ENCODE peak calls at places on chromosomes 7 and 10, in four cellular contexts. One of them, this sample, is unnamed.
A peak's percentile ranks its signal among the peaks of the same experiment; 100 is the strongest.

GRCh38 chr7:74324499-74325229 is 35.5 kb downstream of the CLIP2 start:
- DNase-seq in K562: no peak
- DNase-seq in GM12878: no peak
- DNase-seq in SK-N-SH: peak; percentile 21
- DNase-seq in this sample: no peak

GRCh38 chr10:124109261-124109660 is 15.9 kb upstream of the CHST15 start:
- DNase-seq in GM12878: no peak
- DNase-seq in K562: no peak
- DNase-seq in SK-N-SH: no peak
- DNase-seq in this sample: no peak

GRCh38 chr10:119616879-119617580 is 20.3 kb upstream of the TIAL1 start:
- DNase-seq in SK-N-SH: no peak
- DNase-seq in GM12878: no peak
- DNase-seq in K562: peak; percentile 49
- DNase-seq in this sample: peak; percentile 50

GRCh38 chr7:64558323-64558705 is 4.6 kb downstream of the ZNF680 start:
- DNase-seq in GM12878: no peak
- DNase-seq in K562: no peak
- DNase-seq in SK-N-SH: no peak
- DNase-seq in this sample: no peak

GRCh38 chr7:47326220-47326619 is 255.7 kb downstream of the TNS3 start:
- DNase-seq in GM12878: no peak
- DNase-seq in SK-N-SH: no peak
- DNase-seq in K562: no peak
- DNase-seq in this sample: peak; percentile 7

GRCh38 chr10:101693701-101694055 is 1.3 kb downstream of the FBXW4 start:
- DNase-seq in GM12878: no peak
- DNase-seq in SK-N-SH: peak; percentile 64
- DNase-seq in K562: no peak
- DNase-seq in this sample: peak; percentile 44

GRCh38 chr10:19801369-19801768 is 14.9 kb upstream of the PLXDC2 start:
- DNase-seq in GM12878: no peak
- DNase-seq in K562: no peak
- DNase-seq in SK-N-SH: no peak
- DNase-seq in this sample: no peak

GRCh38 chr10:53748319-53748718 is 975.7 kb upstream of the MBL2 start:
- DNase-seq in GM12878: no peak
- DNase-seq in K562: no peak
- DNase-seq in SK-N-SH: no peak
- DNase-seq in this sample: no peak

GRCh38 chr7:55230014-55230413 is 135.1 kb upstream of the LANCL2 start:
- DNase-seq in SK-N-SH: no peak
- DNase-seq in GM12878: no peak
- DNase-seq in K562: no peak
- DNase-seq in this sample: no peak

GRCh38 chr7:5679741-5680473 is 101.6 kb downstream of the RNF216 start:
- DNase-seq in GM12878: no peak
- DNase-seq in SK-N-SH: no peak
- DNase-seq in K562: no peak
- DNase-seq in this sample: no peak

GRCh38 chr10:86757110-86757790 is 831 bp downstream of the BMPR1A start:
- DNase-seq in SK-N-SH: no peak
- DNase-seq in K562: peak; percentile 17
- DNase-seq in GM12878: no peak
- DNase-seq in this sample: peak; percentile 62

GRCh38 chr10:47380341-47381215 is 3.5 kb downstream of the ZNF488 start:
- DNase-seq in K562: no peak
- DNase-seq in SK-N-SH: peak; percentile 7
- DNase-seq in GM12878: no peak
- DNase-seq in this sample: no peak

GRCh38 chr10:128222317-128222849 is 96.2 kb upstream of the MKI67 start:
- DNase-seq in K562: no peak
- DNase-seq in SK-N-SH: no peak
- DNase-seq in GM12878: no peak
- DNase-seq in this sample: no peak

GRCh38 chr10:58266826-58267712 is 625 bp downstream of the IPMK start:
- DNase-seq in SK-N-SH: peak; percentile 51
- DNase-seq in K562: peak; percentile 23
- DNase-seq in GM12878: no peak
- DNase-seq in this sample: peak; percentile 20

GRCh38 chr7:45691155-45691656 is 117.0 kb downstream of the ADCY1 start:
- DNase-seq in SK-N-SH: no peak
- DNase-seq in K562: no peak
- DNase-seq in GM12878: no peak
- DNase-seq in this sample: peak; percentile 99
- TF ChIP-seq JUND in SK-N-SH: no peak
- TF ChIP-seq JUND in K562: no peak
- TF ChIP-seq JUND in GM12878: no peak
- TF ChIP-seq JUND in this sample: peak; percentile 11

GRCh38 chr10:94285271-94285670 is 77.5 kb downstream of the NOC3L start:
- DNase-seq in GM12878: no peak
- DNase-seq in SK-N-SH: no peak
- DNase-seq in K562: no peak
- DNase-seq in this sample: no peak

GRCh38 chr10:94282369-94282768 is 80.4 kb downstream of the NOC3L start:
- DNase-seq in SK-N-SH: no peak
- DNase-seq in K562: no peak
- DNase-seq in GM12878: no peak
- DNase-seq in this sample: no peak

GRCh38 chr10:94288361-94289116 is 74.2 kb downstream of the NOC3L start:
- DNase-seq in GM12878: no peak
- DNase-seq in SK-N-SH: no peak
- DNase-seq in K562: no peak
- DNase-seq in this sample: no peak

GRCh38 chr10:94287331-94287730 is 75.4 kb downstream of the NOC3L start:
- DNase-seq in GM12878: no peak
- DNase-seq in K562: no peak
- DNase-seq in SK-N-SH: no peak
- DNase-seq in this sample: no peak

DNA sequence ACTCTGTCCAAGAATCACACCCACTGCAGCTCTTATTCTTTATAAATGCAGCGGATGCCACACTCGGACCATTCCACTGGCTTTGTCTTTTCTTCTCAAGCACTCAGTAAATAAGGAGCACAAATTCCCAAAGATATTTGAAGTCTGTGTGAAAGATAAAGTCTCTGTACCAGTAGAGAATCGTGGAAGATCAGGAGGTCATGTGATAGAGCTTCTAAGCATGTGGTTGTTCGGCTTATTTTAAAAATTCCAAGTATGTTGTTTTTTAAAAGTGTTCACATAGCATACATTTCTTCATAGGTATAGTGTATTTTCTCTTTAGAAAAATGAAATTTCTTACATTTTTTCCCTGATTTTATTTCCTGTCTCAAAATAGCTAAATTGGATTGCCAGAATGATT is 75.8 kb downstream of the NOC3L start:
- DNase-seq in SK-N-SH: no peak
- DNase-seq in GM12878: no peak
- DNase-seq in K562: no peak
- DNase-seq in this sample: no peak
- TF ChIP-seq NFIC in SK-N-SH: no peak
- TF ChIP-seq NFIC in GM12878: no peak
- TF ChIP-seq NFIC in K562: no peak
- TF ChIP-seq NFIC in this sample: no peak

GRCh38 chr7:93284908-93285307 is 52.7 kb downstream of the VPS50 start:
- DNase-seq in SK-N-SH: no peak
- DNase-seq in GM12878: no peak
- DNase-seq in K562: no peak
- DNase-seq in this sample: no peak
- TF ChIP-seq JUND in SK-N-SH: no peak
- TF ChIP-seq JUND in GM12878: no peak
- TF ChIP-seq JUND in K562: no peak
- TF ChIP-seq JUND in this sample: no peak

GRCh38 chr7:28623863-28624262 is 211.5 kb downstream of the CREB5 start:
- DNase-seq in GM12878: no peak
- DNase-seq in SK-N-SH: peak; percentile 11
- DNase-seq in K562: no peak
- DNase-seq in this sample: no peak
- TF ChIP-seq NFIC in GM12878: no peak
- TF ChIP-seq NFIC in SK-N-SH: no peak
- TF ChIP-seq NFIC in K562: no peak
- TF ChIP-seq NFIC in this sample: no peak

DNA sequence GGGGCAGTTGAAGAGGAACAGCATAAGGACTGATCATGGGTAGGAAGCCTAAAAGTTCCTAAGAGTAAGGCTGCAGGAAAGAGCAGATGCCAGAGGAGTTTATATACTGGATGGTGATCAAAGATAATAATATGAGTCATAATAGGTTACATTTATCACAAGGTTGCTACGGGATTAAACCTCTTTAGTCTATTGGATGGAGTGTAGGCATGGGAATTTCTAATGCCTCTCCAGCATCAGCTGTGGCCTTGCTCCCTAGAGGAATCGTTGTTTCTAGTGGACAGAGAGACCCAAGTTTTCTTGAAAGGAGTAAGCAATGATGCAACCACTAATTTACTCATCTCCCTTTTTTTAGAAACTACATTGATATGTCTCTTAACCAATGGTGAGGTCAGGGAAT is 213.4 kb downstream of the GPR37 start:
- DNase-seq in GM12878: no peak
- DNase-seq in SK-N-SH: no peak
- DNase-seq in K562: no peak
- DNase-seq in this sample: no peak
- TF ChIP-seq JUND in GM12878: no peak
- TF ChIP-seq JUND in SK-N-SH: no peak
- TF ChIP-seq JUND in K562: no peak
- TF ChIP-seq JUND in this sample: no peak

This sample was measured in HepG2.